ENCODE peak calls at places on chromosome 3, in four cellular contexts. One of them, this sample, is unnamed.

GRCh38 chr3:186810597-186810996 is 4.3 kb upstream of the RFC4 start:
- DNase-seq in tibial nerve: no peak
- DNase-seq in IMR-90: no peak
- DNase-seq in lower lobe of right lung: no peak
- DNase-seq in this sample: no peak

GRCh38 chr3:147367676-147368075 is 38.7 kb downstream of the ZIC4 start:
- DNase-seq in IMR-90: no peak
- DNase-seq in lower lobe of right lung: no peak
- DNase-seq in tibial nerve: no peak
- DNase-seq in this sample: no peak

GRCh38 chr3:104873331-104873730 is 493.4 kb upstream of the ALCAM start:
- DNase-seq in tibial nerve: no peak
- DNase-seq in lower lobe of right lung: no peak
- DNase-seq in IMR-90: peak; percentile 65
- DNase-seq in this sample: no peak

GRCh38 chr3:32374788-32375595 is 16.7 kb upstream of the CMTM7 start:
- DNase-seq in IMR-90: peak; percentile 74
- DNase-seq in lower lobe of right lung: no peak
- DNase-seq in tibial nerve: peak; percentile 51
- DNase-seq in this sample: peak; percentile 81

GRCh38 chr3:185365281-185366211 is 2.6 kb downstream of the MAP3K13 start:
- DNase-seq in IMR-90: no peak
- DNase-seq in tibial nerve: no peak
- DNase-seq in lower lobe of right lung: no peak
- DNase-seq in this sample: no peak

GRCh38 chr3:137770821-137771399 is 6.8 kb downstream of the SOX14 start:
- DNase-seq in IMR-90: no peak
- DNase-seq in lower lobe of right lung: no peak
- DNase-seq in tibial nerve: no peak
- DNase-seq in this sample: no peak

GRCh38 chr3:10000686-10001085 is 14.0 kb upstream of the EMC3 start:
- DNase-seq in tibial nerve: no peak
- DNase-seq in lower lobe of right lung: no peak
- DNase-seq in IMR-90: no peak
- DNase-seq in this sample: no peak

GRCh38 chr3:66383023-66383422 is 117.8 kb downstream of the LRIG1 start:
- DNase-seq in lower lobe of right lung: no peak
- DNase-seq in tibial nerve: no peak
- DNase-seq in IMR-90: no peak
- DNase-seq in this sample: no peak

GRCh38 chr3:122394173-122394572 is 10.2 kb downstream of the FAM162A start:
- DNase-seq in lower lobe of right lung: no peak
- DNase-seq in IMR-90: peak; percentile 4
- DNase-seq in tibial nerve: no peak
- DNase-seq in this sample: no peak

GRCh38 chr3:135944831-135945230 is 20.7 kb upstream of the PPP2R3A start:
- DNase-seq in tibial nerve: no peak
- DNase-seq in lower lobe of right lung: no peak
- DNase-seq in IMR-90: peak; percentile 55
- DNase-seq in this sample: no peak

GRCh38 chr3:53123510-53123909 is 6.7 kb downstream of the RFT1 start:
- DNase-seq in IMR-90: no peak
- DNase-seq in lower lobe of right lung: no peak
- DNase-seq in tibial nerve: no peak
- DNase-seq in this sample: no peak

GRCh38 chr3:174101244-174101643 is 703.7 kb downstream of the NLGN1 start:
- DNase-seq in tibial nerve: no peak
- DNase-seq in IMR-90: peak; percentile 69
- DNase-seq in lower lobe of right lung: no peak
- DNase-seq in this sample: no peak

GRCh38 chr3:117019082-117019713 is 309.6 kb downstream of the TUSC7 start:
- DNase-seq in lower lobe of right lung: no peak
- DNase-seq in tibial nerve: peak; percentile 40
- DNase-seq in IMR-90: peak; percentile 76
- DNase-seq in this sample: peak; percentile 78

GRCh38 chr3:187318819-187319616 is 27.5 kb upstream of the MASP1 start:
- DNase-seq in lower lobe of right lung: no peak
- DNase-seq in tibial nerve: peak; percentile 25
- DNase-seq in IMR-90: peak; percentile 73
- DNase-seq in this sample: peak; percentile 69

GRCh38 chr3:119944091-119944490 is 150.2 kb downstream of the GSK3B start:
- DNase-seq in lower lobe of right lung: no peak
- DNase-seq in tibial nerve: no peak
- DNase-seq in IMR-90: no peak
- DNase-seq in this sample: no peak

GRCh38 chr3:135556184-135556583 is 409.3 kb upstream of the PPP2R3A start:
- DNase-seq in IMR-90: no peak
- DNase-seq in lower lobe of right lung: no peak
- DNase-seq in tibial nerve: no peak
- DNase-seq in this sample: no peak

GRCh38 chr3:99651561-99651960 is 13.2 kb downstream of the COL8A1 start:
- DNase-seq in IMR-90: peak; percentile 81
- DNase-seq in lower lobe of right lung: no peak
- DNase-seq in tibial nerve: peak; percentile 61
- DNase-seq in this sample: no peak

GRCh38 chr3:39812537-39812936 is 3.1 kb downstream of the MYRIP start:
- DNase-seq in IMR-90: no peak
- DNase-seq in lower lobe of right lung: no peak
- DNase-seq in tibial nerve: no peak
- DNase-seq in this sample: peak; percentile 29

GRCh38 chr3:105827959-105828358 is 40.9 kb downstream of the CBLB start:
- DNase-seq in tibial nerve: no peak
- DNase-seq in lower lobe of right lung: no peak
- DNase-seq in IMR-90: peak; percentile 90
- DNase-seq in this sample: no peak

GRCh38 chr3:170419301-170420087 is 826 bp downstream of the CLDN11 start:
- DNase-seq in tibial nerve: no peak
- DNase-seq in lower lobe of right lung: no peak
- DNase-seq in IMR-90: peak; percentile 41
- DNase-seq in this sample: peak; percentile 35

GRCh38 chr3:54670269-54671000 is 257.4 kb downstream of the LRTM1 start:
- DNase-seq in tibial nerve: no peak
- DNase-seq in IMR-90: no peak
- DNase-seq in lower lobe of right lung: no peak
- DNase-seq in this sample: no peak

GRCh38 chr3:188212308-188212969 is 58.5 kb downstream of the LPP start:
- DNase-seq in tibial nerve: no peak
- DNase-seq in lower lobe of right lung: no peak
- DNase-seq in IMR-90: peak; percentile 89
- DNase-seq in this sample: peak; percentile 55

GRCh38 chr3:59754456-59754855 is 704.6 kb upstream of the CFAP20DC start:
- DNase-seq in lower lobe of right lung: no peak
- DNase-seq in IMR-90: no peak
- DNase-seq in tibial nerve: no peak
- DNase-seq in this sample: no peak

GRCh38 chr3:194957743-194958240 is 272.1 kb downstream of the FAM43A start:
- DNase-seq in tibial nerve: no peak
- DNase-seq in IMR-90: no peak
- DNase-seq in lower lobe of right lung: no peak
- DNase-seq in this sample: no peak

GRCh38 chr3:125054436-125055164 is 1.2 kb downstream of the HEG1 start:
- DNase-seq in IMR-90: peak; percentile 68
- DNase-seq in tibial nerve: no peak
- DNase-seq in lower lobe of right lung: no peak
- DNase-seq in this sample: peak; percentile 68

GRCh38 chr3:53725308-53725995 is 120.8 kb downstream of the CHDH start:
- DNase-seq in tibial nerve: no peak
- DNase-seq in IMR-90: no peak
- DNase-seq in lower lobe of right lung: no peak
- DNase-seq in this sample: no peak

GRCh38 chr3:129039271-129040038 is 21.1 kb upstream of the GP9 start:
- DNase-seq in tibial nerve: no peak
- DNase-seq in IMR-90: no peak
- DNase-seq in lower lobe of right lung: no peak
- DNase-seq in this sample: no peak

DNA sequence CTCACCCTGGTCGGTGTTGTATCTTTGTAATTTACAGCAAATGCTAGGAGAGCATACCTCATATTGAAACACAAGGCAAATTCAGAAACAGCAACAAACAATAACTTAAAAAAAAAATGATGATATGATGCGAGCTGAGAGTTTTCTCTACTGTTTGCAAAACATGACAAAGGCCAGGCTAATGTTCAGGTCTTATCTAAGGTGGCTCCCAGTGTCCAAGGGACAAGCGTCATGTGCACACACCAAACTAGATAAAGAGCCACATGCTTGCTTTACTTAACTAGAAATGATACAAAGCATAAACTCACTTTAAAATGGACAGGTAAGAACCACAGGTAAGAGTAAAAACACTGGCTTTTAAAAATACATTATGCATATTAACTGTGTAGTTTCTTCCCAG is 375.9 kb downstream of the FOXP1 start:
- DNase-seq in lower lobe of right lung: no peak
- DNase-seq in tibial nerve: no peak
- DNase-seq in IMR-90: no peak
- DNase-seq in this sample: no peak
- H3K4me1 ChIP-seq in lower lobe of right lung: peaks cover 27% of the 10 kb centered on the region
- H3K4me1 ChIP-seq in tibial nerve: peaks cover 21% of the 10 kb centered on the region
- H3K4me1 ChIP-seq in IMR-90: peaks cover 14% of the 10 kb centered on the region
- H3K4me1 ChIP-seq in this sample: peaks cover 47% of the 10 kb centered on the region

GRCh38 chr3:47406762-47407149 is 25.9 kb downstream of the PTPN23 start:
- DNase-seq in IMR-90: no peak
- DNase-seq in tibial nerve: no peak
- DNase-seq in lower lobe of right lung: no peak
- DNase-seq in this sample: no peak
- TF ChIP-seq CTCF in IMR-90: no peak
- TF ChIP-seq CTCF in tibial nerve: no peak
- TF ChIP-seq CTCF in lower lobe of right lung: no peak
- TF ChIP-seq CTCF in this sample: no peak

GRCh38 chr3:134367869-134368750 is 6.1 kb downstream of the AMOTL2 start:
- DNase-seq in tibial nerve: no peak
- DNase-seq in IMR-90: no peak
- DNase-seq in lower lobe of right lung: no peak
- DNase-seq in this sample: no peak
- H3K36me3 ChIP-seq in tibial nerve: peaks cover 79% of the 10 kb centered on the region
- H3K36me3 ChIP-seq in IMR-90: peaks cover 88% of the 10 kb centered on the region
- H3K36me3 ChIP-seq in lower lobe of right lung: peaks cover 80% of the 10 kb centered on the region
- H3K36me3 ChIP-seq in this sample: peaks cover 31% of the 10 kb centered on the region

DNA sequence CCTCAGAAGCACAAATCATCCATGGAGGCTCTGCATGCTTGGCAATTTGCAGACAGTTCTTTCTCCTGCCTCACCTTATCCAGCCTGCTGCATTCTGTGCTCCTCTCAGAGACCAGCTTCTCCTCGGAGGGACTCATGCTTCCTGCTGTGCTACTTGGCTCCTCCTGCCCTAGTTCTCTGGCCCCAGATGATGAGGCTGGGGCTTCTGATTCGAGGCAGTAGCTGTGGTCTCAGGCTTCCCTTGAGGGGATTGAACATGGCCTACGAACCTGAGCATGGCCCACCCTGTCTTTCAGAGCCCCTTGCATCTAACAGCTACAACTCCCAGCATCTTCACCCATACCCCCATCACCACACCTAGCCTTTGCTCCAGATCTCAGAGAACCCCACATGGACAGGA is 6.7 kb downstream of the VIPR1 start:
- DNase-seq in IMR-90: no peak
- DNase-seq in lower lobe of right lung: peak; percentile 6
- DNase-seq in tibial nerve: no peak
- DNase-seq in this sample: no peak
- H3K4me1 ChIP-seq in IMR-90: no peaks in the 10 kb centered on the region
- H3K4me1 ChIP-seq in lower lobe of right lung: peaks cover 72% of the 10 kb centered on the region
- H3K4me1 ChIP-seq in tibial nerve: peaks cover 4% of the 10 kb centered on the region
- H3K4me1 ChIP-seq in this sample: no peaks in the 10 kb centered on the region

DNA sequence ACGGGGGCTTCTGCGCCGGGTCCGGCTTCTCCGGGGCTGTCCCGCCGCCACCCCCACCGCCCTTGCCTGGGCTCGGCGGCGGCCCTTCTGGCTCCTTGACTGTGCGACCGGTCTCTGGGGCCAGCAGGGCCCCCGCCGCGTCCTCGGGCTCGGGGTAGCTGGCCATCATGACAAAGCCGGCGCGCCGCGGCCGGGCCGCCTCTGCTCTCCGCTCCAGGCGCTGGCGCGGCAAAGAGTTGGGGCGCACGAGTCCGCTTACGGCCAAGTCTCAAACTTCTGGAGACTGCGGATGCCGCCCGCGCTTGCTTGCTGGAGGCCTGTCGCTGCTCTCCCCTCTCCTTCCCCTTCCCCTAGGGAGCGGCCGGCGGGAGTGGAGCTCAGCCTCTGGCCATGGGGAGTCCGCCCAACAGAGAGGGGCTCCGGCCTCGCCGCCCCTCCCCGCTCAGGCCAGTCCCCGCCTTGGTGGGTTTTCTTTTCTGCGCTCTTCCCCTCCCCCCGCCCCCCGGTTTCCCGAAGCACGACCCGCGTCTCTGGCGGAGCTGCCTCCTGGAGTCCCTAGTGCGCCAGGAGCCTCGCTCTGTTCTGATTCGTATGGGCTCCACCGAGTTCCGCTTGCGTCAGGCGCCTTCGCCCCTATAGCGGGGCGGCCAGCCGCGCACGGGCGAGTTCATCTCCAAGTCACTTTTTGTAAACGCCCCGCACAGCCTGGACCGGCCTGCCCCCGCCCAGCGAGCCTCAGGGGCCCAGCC is at the start of the genes FOXL2 and FOXL2NB:
- DNase-seq in IMR-90: peak; percentile 48
- DNase-seq in lower lobe of right lung: no peak
- DNase-seq in tibial nerve: no peak
- DNase-seq in this sample: peak; percentile 71
- TF ChIP-seq CTCF in IMR-90: no peak
- TF ChIP-seq CTCF in lower lobe of right lung: no peak
- TF ChIP-seq CTCF in tibial nerve: no peak
- TF ChIP-seq CTCF in this sample: no peak

GRCh38 chr3:51932471-51933370 is 9.0 kb downstream of the RRP9 start:
- DNase-seq in IMR-90: no peak
- DNase-seq in tibial nerve: no peak
- DNase-seq in lower lobe of right lung: no peak
- DNase-seq in this sample: no peak
- H3K36me3 ChIP-seq in IMR-90: peaks cover 53% of the 10 kb centered on the region
- H3K36me3 ChIP-seq in tibial nerve: peaks cover 74% of the 10 kb centered on the region
- H3K36me3 ChIP-seq in lower lobe of right lung: peaks cover 54% of the 10 kb centered on the region
- H3K36me3 ChIP-seq in this sample: peaks cover 25% of the 10 kb centered on the region